ENCODE peak calls at places on chromosomes 12 and 14, in six cellular contexts. Y is tibial artery; H is CD8-positive, alpha-beta T cell; S is AG10803; T is A549; B is cardiac fibroblast. O is an unnamed sample.

GRCh38 chr14:69619007-69619406 is 7.6 kb downstream of the SUSD6 start:
- DNase-seq in Y (peak; percentile 70), T (no peak), S (peak; percentile 25), H (no peak), B (peak; percentile 50), O (no peak)

GRCh38 chr14:100524933-100525243 is 62.3 kb downstream of the BEGAIN start:
- DNase-seq in H (no peak), T (peak; percentile 46), S (no peak), B (peak; percentile 19), Y (peak; percentile 60), O (no peak)

GRCh38 chr14:100899841-100900771 is 3.4 kb downstream of the RTL1 start:
- DNase-seq in B (no peak), H (no peak), S (no peak), Y (peak; percentile 42), T (no peak), O (no peak)

GRCh38 chr12:112117685-112118084 is 7.7 kb upstream of the TRAFD1 start:
- DNase-seq in H (no peak), S (no peak), T (peak; percentile 60), Y (no peak), B (peak; percentile 59), O (no peak)

GRCh38 chr14:30482270-30482669 is 76.7 kb upstream of the G2E3 start:
- DNase-seq in B (no peak), T (no peak), Y (no peak), S (no peak), H (no peak), O (no peak)

GRCh38 chr14:104554608-104555401 is 24.8 kb upstream of the C14orf180 start:
- DNase-seq in T (no peak), B (no peak), H (no peak), S (no peak), Y (peak; percentile 55), O (no peak)

GRCh38 chr12:4164591-4165558 is 108.7 kb upstream of the CCND2 start:
- DNase-seq in H (peak; percentile 39), T (no peak), B (peak; percentile 53), S (peak; percentile 49), Y (no peak), O (peak; percentile 12)

GRCh38 chr14:106803379-106803778 is 1277.0 kb downstream of the TMEM121 start:
- DNase-seq in H (no peak), B (no peak), S (no peak), Y (no peak), T (no peak), O (no peak)

GRCh38 chr14:36973806-36974442 is 198.5 kb downstream of the SLC25A21 start:
- DNase-seq in Y (no peak), S (peak; percentile 56), T (peak; percentile 82), H (no peak), B (peak; percentile 80), O (peak; percentile 40)

GRCh38 chr12:69685810-69686209 is 13.3 kb downstream of the BEST3 start:
- DNase-seq in T (peak; percentile 27), S (peak; percentile 53), H (no peak), Y (no peak), B (peak; percentile 81), O (no peak)

GRCh38 chr12:131946757-131947156 is 3.0 kb upstream of the EP400 start:
- DNase-seq in H (no peak), T (no peak), B (no peak), S (no peak), Y (peak; percentile 33), O (no peak)

GRCh38 chr14:20455355-20456300 is 602 bp downstream of the APEX1 start:
- DNase-seq in S (peak; percentile 81), B (peak; percentile 90), T (no peak), Y (no peak), H (no peak), O (peak; percentile 80)

GRCh38 chr14:75456069-75457023 is 28.5 kb downstream of the JDP2 start:
- DNase-seq in B (no peak), S (no peak), Y (no peak), H (no peak), T (no peak), O (no peak)

GRCh38 chr14:75454963-75455546 is 27.2 kb downstream of the JDP2 start:
- DNase-seq in Y (peak; percentile 84), H (no peak), T (peak; percentile 31), S (peak; percentile 82), B (peak; percentile 73), O (peak; percentile 46)

GRCh38 chr14:75452324-75452723 is 24.5 kb downstream of the JDP2 start:
- DNase-seq in S (peak; percentile 38), T (no peak), Y (no peak), B (peak; percentile 11), H (no peak), O (no peak)

GRCh38 chr14:75452900-75453816 is 25.3 kb downstream of the JDP2 start:
- DNase-seq in B (peak; percentile 77), T (peak; percentile 80), Y (peak; percentile 92), S (peak; percentile 97), H (no peak), O (peak; percentile 90)

DNA sequence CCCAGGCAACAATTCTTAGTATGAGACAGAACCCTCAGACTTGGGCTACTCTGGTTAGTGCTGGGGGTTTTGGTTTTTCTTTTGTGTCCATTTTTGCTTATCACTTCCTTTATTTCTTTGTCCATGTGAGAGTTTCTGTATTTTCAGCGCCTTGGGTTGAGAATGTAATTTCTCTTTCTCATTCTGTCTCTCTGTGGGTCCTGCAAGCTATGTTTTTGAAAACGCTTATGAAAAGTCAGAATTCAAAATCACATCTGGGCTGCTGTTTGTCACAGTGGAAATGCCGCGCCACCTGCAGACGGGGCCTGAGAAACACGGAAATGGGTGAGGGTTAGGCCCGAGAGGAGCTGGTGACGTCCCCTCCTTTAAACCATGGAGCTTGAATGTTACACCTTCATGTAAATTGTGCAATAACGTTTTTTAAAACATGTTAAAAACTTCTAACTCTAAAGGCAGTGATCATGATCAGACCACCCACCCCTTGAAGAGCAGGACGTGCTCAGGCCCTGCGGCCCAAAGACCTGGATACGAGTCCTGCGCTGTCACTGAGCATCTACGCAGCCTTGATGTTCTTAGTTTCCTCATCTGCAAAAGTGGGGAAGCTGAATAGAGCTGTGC is 26.1 kb downstream of the JDP2 start:
- DNase-seq in H (no peak), T (no peak), Y (no peak), B (no peak), S (no peak), O (no peak)
- TF ChIP-seq CTCF in H (peak; percentile 21), T (no peak), Y (no peak), B (no peak), S (no peak), O (no peak)

GRCh38 chr14:40629144-40629543 is 977.5 kb upstream of the LRFN5 start:
- DNase-seq in T (no peak), H (no peak), S (no peak), Y (no peak), B (no peak), O (no peak)

DNA sequence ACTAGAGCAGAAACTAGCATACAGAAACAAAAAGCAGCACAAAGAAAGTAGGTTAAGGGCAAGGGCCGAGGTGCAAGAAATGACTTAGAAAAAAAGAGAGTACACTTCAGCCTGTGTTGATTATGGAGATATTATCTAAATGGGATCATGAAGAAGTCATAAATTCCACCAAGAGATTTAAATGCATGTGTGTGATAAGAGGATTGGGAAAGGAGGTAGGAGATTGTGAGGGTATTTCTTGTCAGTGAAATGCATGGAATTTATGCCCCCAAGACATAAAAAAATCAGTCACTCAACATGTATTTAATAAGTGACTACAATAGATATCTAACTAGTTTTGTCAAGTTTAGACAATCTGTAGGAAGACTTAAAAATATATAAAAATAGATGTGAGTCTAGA is 976.2 kb upstream of the LRFN5 start:
- DNase-seq in Y (no peak), H (no peak), S (no peak), B (no peak), T (no peak), O (peak; percentile 26)
- H3K4me3 ChIP-seq in Y (no peak overlapping the region), H (no peak overlapping the region), S (no peak overlapping the region), B (no peak overlapping the region), T (no peak overlapping the region), O (no peak overlapping the region)

GRCh38 chr12:49623142-49623899 is at the start of gene PRPF40B:
- DNase-seq in T (peak; percentile 87), H (peak; percentile 84), S (peak; percentile 78), B (peak; percentile 79), Y (peak; percentile 93), O (no peak)

GRCh38 chr12:49624919-49625577 is 1.7 kb downstream of the PRPF40B start:
- DNase-seq in B (peak; percentile 76), Y (no peak), S (peak; percentile 45), H (no peak), T (peak; percentile 39), O (no peak)

GRCh38 chr12:49626836-49627235 is 3.5 kb downstream of the PRPF40B start:
- DNase-seq in Y (no peak), B (no peak), H (no peak), S (no peak), T (no peak), O (no peak)

GRCh38 chr12:49627752-49628360 is 4.5 kb downstream of the PRPF40B start:
- DNase-seq in H (no peak), T (no peak), S (peak; percentile 45), B (peak; percentile 69), Y (no peak), O (no peak)

DNA sequence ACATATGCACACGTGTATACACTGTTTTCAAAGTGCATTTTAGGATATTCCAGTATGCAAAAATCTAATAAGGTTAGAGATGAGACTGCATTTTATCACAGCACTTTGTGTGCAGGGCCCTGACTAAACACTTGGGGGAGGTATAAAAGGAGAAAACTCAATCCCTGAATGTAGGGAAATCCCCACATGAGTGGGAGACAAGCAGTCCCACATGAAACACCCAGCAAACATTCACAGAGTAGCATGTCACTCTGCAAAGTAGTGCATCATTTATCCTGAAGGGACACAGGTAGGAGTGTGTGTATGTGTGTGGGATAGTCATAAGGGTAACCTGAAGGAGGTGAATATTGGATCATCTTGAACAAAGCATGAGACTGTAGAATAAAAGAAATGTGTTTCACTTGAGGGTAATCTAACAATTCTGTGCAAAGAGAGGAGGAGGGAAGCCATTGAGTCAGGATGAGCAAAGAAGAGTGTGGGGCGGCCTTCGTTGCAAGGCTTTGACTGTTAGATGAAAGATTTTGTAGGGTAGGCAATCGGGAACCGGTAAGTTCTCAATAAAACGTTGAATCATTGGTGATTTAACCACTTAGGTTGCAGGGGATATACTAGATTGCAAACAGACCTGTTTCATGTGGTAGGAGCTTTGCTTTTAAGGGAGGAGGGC is 2.9 kb downstream of the PRPF40B start:
- DNase-seq in B (peak; percentile 49), H (no peak), Y (no peak), S (no peak), T (no peak), O (no peak)
- TF ChIP-seq CTCF in B (peak; percentile 32), H (peak; percentile 28), Y (no peak), S (no peak), T (no peak), O (peak; percentile 13)

GRCh38 chr14:91834571-91834970 is 32.8 kb downstream of the TC2N start:
- DNase-seq in S (no peak), Y (no peak), T (no peak), B (no peak), H (no peak), O (no peak)
- H3K4me3 ChIP-seq in S (no peak overlapping the region), Y (no peak overlapping the region), T (no peak overlapping the region), B (no peak overlapping the region), H (no peak overlapping the region), O (no peak overlapping the region)

GRCh38 chr14:58777541-58777979 is 139.8 kb downstream of the DACT1 start:
- DNase-seq in H (no peak), T (no peak), B (no peak), S (no peak), Y (no peak), O (no peak)
- TF ChIP-seq CTCF in H (no peak), T (no peak), B (no peak), S (no peak), Y (no peak), O (no peak)

O was measured in retinal pigment epithelial cell.